ENCODE peak calls at places on chromosomes 4 and X, in four cellular contexts. S, Z, X and O are unnamed samples.

GRCh38 chrX:45006002-45006800 is 133.2 kb downstream of the KDM6A start:
- DNase-seq in X (no peak), S (no peak), Z (no peak), O (no peak)

GRCh38 chrX:119735467-119735866 is 22.9 kb upstream of the SOWAHD start:
- DNase-seq in Z (no peak), S (no peak), X (no peak), O (no peak)

GRCh38 chr4:124435276-124435675 is 277.3 kb downstream of the ANKRD50 start:
- DNase-seq in Z (no peak), S (no peak), X (no peak), O (no peak)

GRCh38 chrX:10395643-10396042 is 224.7 kb downstream of the MID1 start:
- DNase-seq in S (no peak), Z (no peak), X (no peak), O (no peak)

GRCh38 chr4:16227462-16227868 is 1.2 kb upstream of the TAPT1 start:
- DNase-seq in X (peak; percentile 8), Z (no peak), S (peak; percentile 24), O (no peak)

GRCh38 chrX:2640436-2641150 is 50.5 kb upstream of the CD99 start:
- DNase-seq in Z (no peak), S (no peak), X (no peak), O (no peak)

GRCh38 chr4:54658321-54659093 is 750 bp downstream of the KIT start:
- DNase-seq in S (peak; percentile 36), Z (no peak), X (peak; percentile 52), O (no peak)

GRCh38 chrX:154018518-154019060 is 1.1 kb downstream of the IRAK1 start:
- DNase-seq in S (no peak), Z (no peak), X (no peak), O (no peak)

GRCh38 chr4:144353240-144353639 is 212.7 kb upstream of the GYPA start:
- DNase-seq in X (no peak), Z (no peak), S (no peak), O (no peak)

GRCh38 chr4:119841361-119841760 is 212.8 kb upstream of the PDE5A start:
- DNase-seq in S (no peak), Z (no peak), X (no peak), O (peak; percentile 2)

GRCh38 chr4:7417639-7418038 is 17.1 kb downstream of the PSAPL1 start:
- DNase-seq in Z (no peak), S (no peak), X (no peak), O (no peak)

GRCh38 chrX:154372612-154373022 is 1.8 kb downstream of the FLNA start:
- DNase-seq in S (peak; percentile 66), Z (no peak), X (no peak), O (no peak)

GRCh38 chr4:173752610-173753009 is 222.6 kb upstream of the HAND2 start:
- DNase-seq in X (peak; percentile 27), Z (no peak), S (peak; percentile 62), O (peak; percentile 2)

GRCh38 chr4:140330311-140330900 is 43.0 kb upstream of the SCOC start:
- DNase-seq in Z (no peak), X (no peak), S (peak; percentile 19), O (no peak)

GRCh38 chr4:101345271-101345595 is 2.1 kb downstream of the PPP3CA start:
- DNase-seq in X (no peak), S (peak; percentile 41), Z (no peak), O (no peak)

GRCh38 chrX:3526749-3527148 is 180.3 kb upstream of the MXRA5 start:
- DNase-seq in Z (no peak), S (no peak), X (no peak), O (no peak)